ENCODE peak calls at places on chromosomes 11 and 22, in seven cellular contexts. F is GM12891, Y is HepG2, D is H1, B is K562, Q is SK-N-SH, J is GM12878. U is an unnamed sample.

GRCh38 chr22:46747646-46748045 is 9.6 kb upstream of the CERK start:
- DNase-seq in F (no peak), Y (no peak), D (no peak), B (no peak), Q (no peak), J (no peak), U (no peak)

GRCh38 chr22:25130462-25130861 is 69.2 kb upstream of the CRYBB3 start:
- DNase-seq in F (no peak), Y (no peak), D (no peak), B (no peak), Q (no peak), J (no peak), U (no peak)

GRCh38 chr11:44556735-44557409 is 8.6 kb upstream of the CD82 start:
- DNase-seq in F (no peak), Y (peak; percentile 41), D (no peak), B (peak; percentile 35), Q (no peak), J (peak; percentile 47), U (no peak)

GRCh38 chr11:13003726-13004493 is 5.2 kb upstream of the RASSF10 start:
- DNase-seq in F (no peak), Y (no peak), D (no peak), B (no peak), Q (no peak), J (no peak), U (no peak)

GRCh38 chr22:49523374-49524008 is 304.2 kb downstream of the BRD1 start:
- DNase-seq in F (no peak), Y (no peak), D (no peak), B (no peak), Q (no peak), J (no peak), U (no peak)

GRCh38 chr22:50710221-50710620 is 27.8 kb upstream of the ACR start:
- DNase-seq in F (no peak), Y (no peak), D (no peak), B (no peak), Q (no peak), J (no peak), U (no peak)

GRCh38 chr11:115926601-115927000 is 422.4 kb upstream of the CADM1 start:
- DNase-seq in F (no peak), Y (no peak), D (no peak), B (no peak), Q (no peak), J (no peak), U (no peak)

GRCh38 chr11:101348786-101349185 is 219.2 kb upstream of the PGR start:
- DNase-seq in F (no peak), Y (no peak), D (no peak), B (no peak), Q (no peak), J (no peak), U (no peak)

GRCh38 chr11:16191212-16191851 is 165.0 kb downstream of the SOX6 start:
- DNase-seq in F (no peak), Y (peak; percentile 9), D (no peak), B (peak; percentile 35), Q (no peak), J (no peak), U (no peak)

GRCh38 chr11:84022221-84022620 is 736.1 kb upstream of the CCDC90B start:
- DNase-seq in F (no peak), Y (no peak), D (no peak), B (no peak), Q (no peak), J (no peak), U (no peak)

GRCh38 chr11:32960553-32961164 is 55.0 kb upstream of the DEPDC7 start:
- DNase-seq in F (no peak), Y (peak; percentile 52), D (no peak), B (peak; percentile 6), Q (peak; percentile 30), J (peak; percentile 21), U (no peak)

GRCh38 chr11:36164522-36165250 is 124.5 kb downstream of the COMMD9 start:
- DNase-seq in F (no peak), Y (no peak), D (no peak), B (no peak), Q (no peak), J (no peak), U (no peak)

GRCh38 chr11:76030286-76030685 is 176.0 kb downstream of the WNT11 start:
- DNase-seq in F (no peak), Y (peak; percentile 54), D (no peak), B (no peak), Q (no peak), J (no peak), U (no peak)
- TF ChIP-seq TAF1 in F (no peak), Y (no peak), D (no peak), B (no peak), Q (no peak), J (no peak), U (no peak)

GRCh38 chr11:74072286-74072685 is 63.4 kb upstream of the UCP3 start:
- DNase-seq in F (no peak), Y (no peak), D (no peak), B (no peak), Q (no peak), J (peak; percentile 2), U (no peak)

GRCh38 chr11:74072721-74073120 is 63.8 kb upstream of the UCP3 start:
- DNase-seq in F (no peak), Y (no peak), D (no peak), B (no peak), Q (no peak), J (no peak), U (no peak)

GRCh38 chr11:74070713-74071506 is 62.0 kb upstream of the UCP3 start:
- DNase-seq in F (no peak), Y (no peak), D (no peak), B (peak; percentile 56), Q (no peak), J (no peak), U (no peak)

DNA sequence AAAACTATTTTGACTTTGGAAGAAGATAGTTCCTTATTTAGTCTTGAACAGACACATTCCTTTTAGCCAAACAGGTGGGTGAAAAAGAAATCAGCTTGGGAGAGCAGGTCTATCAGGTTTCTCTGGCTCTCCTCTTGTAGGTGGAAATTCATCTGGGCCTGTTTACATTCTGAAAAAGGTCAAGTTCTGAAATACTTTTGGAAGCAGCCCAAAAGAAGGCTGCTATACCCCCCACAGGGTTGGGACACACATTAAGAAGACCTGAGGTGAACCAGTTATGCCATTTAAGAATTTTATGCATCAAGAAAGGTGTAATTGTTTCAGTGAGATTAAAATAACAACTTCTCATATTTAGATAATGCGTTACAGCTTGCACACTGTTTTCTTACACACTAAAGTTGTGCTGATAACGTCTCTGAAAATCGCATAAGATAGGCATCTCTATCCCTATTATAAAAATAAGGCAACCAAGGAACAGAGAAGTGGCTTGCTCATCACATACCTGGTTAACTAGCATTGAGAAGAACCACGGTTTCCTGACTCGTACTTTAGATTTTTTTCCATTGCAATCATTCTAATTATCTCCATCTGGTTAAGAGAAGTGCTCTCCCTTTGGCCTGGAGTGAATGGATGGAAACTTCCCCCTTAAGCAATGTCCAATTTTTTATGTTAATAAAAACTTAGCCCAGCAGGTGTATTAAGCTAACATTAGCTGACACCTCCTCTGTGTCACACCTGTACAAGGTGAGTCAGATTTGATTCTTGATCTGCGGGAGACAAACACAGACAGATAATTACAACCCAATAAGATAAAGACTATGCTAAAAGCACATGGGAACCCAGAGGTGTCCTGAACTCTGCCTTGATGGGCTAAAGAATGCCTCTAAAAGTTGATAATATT is 60.5 kb upstream of the UCP3 start:
- DNase-seq in F (no peak), Y (no peak), D (no peak), B (no peak), Q (no peak), J (no peak), U (no peak)
- TF ChIP-seq TAF1 in F (no peak), Y (no peak), D (no peak), B (no peak), Q (no peak), J (no peak), U (no peak)

GRCh38 chr11:128501008-128501407 is 86.3 kb downstream of the ETS1 start:
- DNase-seq in F (no peak), Y (no peak), D (no peak), B (no peak), Q (no peak), J (no peak), U (no peak)
- TF ChIP-seq TAF1 in F (no peak), Y (no peak), D (no peak), B (no peak), Q (no peak), J (no peak), U (no peak)

GRCh38 chr11:67268684-67269268 is 2.5 kb downstream of the GRK2 start:
- DNase-seq in F (no peak), Y (no peak), D (no peak), B (no peak), Q (no peak), J (no peak), U (no peak)

GRCh38 chr11:67266424-67267187 is at the start of gene GRK2:
- DNase-seq in F (no peak), Y (no peak), D (no peak), B (no peak), Q (peak; percentile 88), J (no peak), U (no peak)

GRCh38 chr11:67268036-67268683 is 1.9 kb downstream of the GRK2 start:
- DNase-seq in F (peak; percentile 78), Y (no peak), D (no peak), B (no peak), Q (no peak), J (peak; percentile 78), U (peak; percentile 80)

GRCh38 chr11:67265633-67266423 is 445 bp upstream of the GRK2 start:
- DNase-seq in F (peak; percentile 78), Y (peak; percentile 44), D (no peak), B (peak; percentile 91), Q (peak; percentile 94), J (no peak), U (peak; percentile 86)

GRCh38 chr11:67267188-67268035 is 1.1 kb downstream of the GRK2 start:
- DNase-seq in F (no peak), Y (peak; percentile 61), D (no peak), B (peak; percentile 37), Q (peak; percentile 54), J (no peak), U (no peak)
- TF ChIP-seq TAF1 in F (peak; percentile 6), Y (no peak), D (no peak), B (no peak), Q (no peak), J (no peak), U (peak; percentile 43)

U was measured in GM12892.